ENCODE peak calls at places on chromosome 17, in five cellular contexts. C is tibial artery, U is GM12865, I is MM.1S, R is cardiac muscle cell. P is an unnamed sample.

GRCh38 chr17:75124041-75124818 is 7.3 kb downstream of the NT5C start:
- DNase-seq in I (no peak), U (no peak), C (peak), R (no peak), P (no peak)

GRCh38 chr17:15511142-15511541 is 43.7 kb upstream of the CDRT4 start:
- DNase-seq in R (no peak), C (no peak), U (no peak), I (no peak), P (no peak)

GRCh38 chr17:55294042-55294751 is 29.4 kb downstream of the HLF start:
- DNase-seq in R (no peak), I (no peak), C (no peak), U (no peak), P (no peak)

GRCh38 chr17:64614266-64615011 is 47.7 kb downstream of the SMURF2 start:
- DNase-seq in U (no peak), R (no peak), C (no peak), I (no peak), P (no peak)

GRCh38 chr17:56891751-56892150 is 22.1 kb downstream of the TRIM25 start:
- DNase-seq in U (no peak), R (no peak), I (no peak), C (no peak), P (no peak)

GRCh38 chr17:83203073-83203471 is 123.7 kb downstream of the METRNL start:
- DNase-seq in C (peak), U (no peak), R (no peak), I (no peak), P (no peak)

GRCh38 chr17:61455754-61456681 is 3.8 kb downstream of the TBX4 start:
- DNase-seq in I (no peak), U (no peak), R (no peak), C (no peak), P (peak)

GRCh38 chr17:45102856-45103255 is 29.5 kb downstream of the PLCD3 start:
- DNase-seq in R (no peak), I (no peak), U (no peak), C (no peak), P (no peak)

GRCh38 chr17:27353469-27354050 is 59.6 kb downstream of the WSB1 start:
- DNase-seq in U (peak), C (peak), I (peak), R (peak), P (peak)

GRCh38 chr17:48011405-48012150 is 26.0 kb downstream of the COPZ2 start:
- DNase-seq in I (peak), U (peak), R (peak), C (no peak), P (no peak)

GRCh38 chr17:66143657-66144282 is 48.2 kb downstream of the CEP112 start:
- DNase-seq in U (no peak), R (no peak), I (no peak), C (no peak), P (no peak)

GRCh38 chr17:37392024-37392590 is 14.5 kb downstream of the ACACA start:
- DNase-seq in C (no peak), U (peak), I (peak), R (peak), P (no peak)

GRCh38 chr17:83064732-83065659 is 14.4 kb upstream of the METRNL start:
- DNase-seq in R (no peak), C (peak), U (no peak), I (no peak), P (peak)

GRCh38 chr17:4026255-4026654 is 62.0 kb upstream of the ATP2A3 start:
- DNase-seq in C (no peak), U (no peak), I (no peak), R (no peak), P (no peak)

GRCh38 chr17:61904094-61904710 is 23.6 kb downstream of the INTS2 start:
- DNase-seq in I (peak), R (no peak), C (no peak), U (peak), P (no peak)

GRCh38 chr17:21005367-21005766 is 37.4 kb downstream of the USP22 start:
- DNase-seq in R (no peak), C (no peak), U (no peak), I (no peak), P (no peak)

GRCh38 chr17:4276514-4276913 is 12.7 kb upstream of the ANKFY1 start:
- DNase-seq in I (no peak), U (no peak), R (no peak), C (no peak), P (no peak)

GRCh38 chr17:9217151-9218067 is 196.1 kb downstream of the NTN1 start:
- DNase-seq in U (no peak), R (no peak), I (no peak), C (no peak), P (no peak)

GRCh38 chr17:52681486-52681885 is 523.0 kb upstream of the CA10 start:
- DNase-seq in I (no peak), U (no peak), R (no peak), C (no peak), P (no peak)

GRCh38 chr17:44219636-44220210 is at the start of gene UBTF:
- DNase-seq in C (peak), R (peak), U (peak), I (peak), P (no peak)

GRCh38 chr17:31371511-31372097 is 19.9 kb upstream of the RAB11FIP4 start:
- DNase-seq in R (no peak), I (peak), C (no peak), U (peak), P (no peak)

GRCh38 chr17:31373150-31374082 is 18.1 kb upstream of the RAB11FIP4 start:
- DNase-seq in R (no peak), U (peak), I (peak), C (no peak), P (no peak)

GRCh38 chr17:31378638-31379037 is 12.8 kb upstream of the RAB11FIP4 start:
- DNase-seq in R (no peak), U (no peak), I (no peak), C (no peak), P (no peak)

GRCh38 chr17:31374503-31374902 is 17.0 kb upstream of the RAB11FIP4 start:
- DNase-seq in R (no peak), C (no peak), U (peak), I (no peak), P (no peak)

DNA sequence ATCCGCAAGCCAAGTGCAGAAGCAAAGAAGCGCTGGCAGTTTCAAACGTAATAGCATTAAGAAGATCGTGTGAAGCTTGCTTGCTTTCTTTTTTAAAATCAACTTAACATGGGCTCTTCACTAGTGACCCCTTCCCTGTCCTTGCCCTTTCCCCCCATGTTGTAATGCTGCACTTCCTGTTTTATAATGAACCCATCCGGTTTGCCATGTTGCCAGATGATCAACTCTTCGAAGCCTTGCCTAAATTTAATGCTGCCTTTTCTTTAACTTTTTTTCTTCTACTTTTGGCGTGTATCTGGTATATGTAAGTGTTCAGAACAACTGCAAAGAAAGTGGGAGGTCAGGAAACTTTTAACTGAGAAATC is 17.4 kb upstream of the RAB11FIP4 start:
- DNase-seq in U (no peak), C (no peak), I (no peak), R (no peak), P (no peak)
- H3K4me3 ChIP-seq in U (no peak), C (no peak), I (no peak), R (no peak), P (no peak)

GRCh38 chr17:2487306-2487705 is 24.4 kb downstream of the METTL16 start:
- DNase-seq in R (no peak), I (no peak), U (no peak), C (no peak), P (no peak)

GRCh38 chr17:2485970-2486369 is 25.7 kb downstream of the METTL16 start:
- DNase-seq in R (no peak), U (no peak), I (no peak), C (no peak), P (no peak)

GRCh38 chr17:2483084-2483483 is 28.6 kb downstream of the METTL16 start:
- DNase-seq in I (no peak), U (no peak), C (no peak), R (no peak), P (no peak)

GRCh38 chr17:2484876-2485275 is 26.8 kb downstream of the METTL16 start:
- DNase-seq in U (no peak), R (peak), I (no peak), C (no peak), P (no peak)

DNA sequence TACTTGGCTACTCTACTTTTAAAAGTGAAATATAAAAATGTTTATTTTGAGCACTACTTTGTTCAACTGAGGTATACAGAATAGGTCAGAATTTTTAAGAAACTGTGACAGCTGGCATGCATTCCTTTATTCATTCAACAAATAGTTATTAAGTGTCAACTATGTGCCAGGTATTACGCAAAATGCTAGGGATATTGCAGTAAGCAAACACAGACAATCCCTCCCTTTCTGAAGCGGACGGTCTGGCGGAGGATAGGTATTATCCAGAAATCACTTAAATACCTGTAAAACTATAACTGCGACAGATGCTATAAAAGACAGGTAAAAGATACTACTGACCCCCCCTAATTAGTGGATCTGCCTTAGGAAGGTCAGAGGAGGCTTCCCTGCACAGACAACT is 26.1 kb downstream of the METTL16 start:
- DNase-seq in I (no peak), C (no peak), R (no peak), U (no peak), P (no peak)
- H3K4me3 ChIP-seq in I (no peak), C (no peak), R (no peak), U (no peak), P (no peak)

GRCh38 chr17:1029912-1030656 is 33.2 kb downstream of the TIMM22 start:
- DNase-seq in R (no peak), C (peak), I (no peak), U (no peak), P (no peak)
- H3K4me3 ChIP-seq in R (no peak), C (peak), I (no peak), U (no peak), P (peak)

GRCh38 chr17:67995568-67996191 is 589 bp downstream of the C17orf58 start:
- DNase-seq in R (peak), I (peak), U (no peak), C (no peak), P (no peak)
- H3K4me3 ChIP-seq in R (peak), I (peak), U (peak), C (peak), P (peak)

DNA sequence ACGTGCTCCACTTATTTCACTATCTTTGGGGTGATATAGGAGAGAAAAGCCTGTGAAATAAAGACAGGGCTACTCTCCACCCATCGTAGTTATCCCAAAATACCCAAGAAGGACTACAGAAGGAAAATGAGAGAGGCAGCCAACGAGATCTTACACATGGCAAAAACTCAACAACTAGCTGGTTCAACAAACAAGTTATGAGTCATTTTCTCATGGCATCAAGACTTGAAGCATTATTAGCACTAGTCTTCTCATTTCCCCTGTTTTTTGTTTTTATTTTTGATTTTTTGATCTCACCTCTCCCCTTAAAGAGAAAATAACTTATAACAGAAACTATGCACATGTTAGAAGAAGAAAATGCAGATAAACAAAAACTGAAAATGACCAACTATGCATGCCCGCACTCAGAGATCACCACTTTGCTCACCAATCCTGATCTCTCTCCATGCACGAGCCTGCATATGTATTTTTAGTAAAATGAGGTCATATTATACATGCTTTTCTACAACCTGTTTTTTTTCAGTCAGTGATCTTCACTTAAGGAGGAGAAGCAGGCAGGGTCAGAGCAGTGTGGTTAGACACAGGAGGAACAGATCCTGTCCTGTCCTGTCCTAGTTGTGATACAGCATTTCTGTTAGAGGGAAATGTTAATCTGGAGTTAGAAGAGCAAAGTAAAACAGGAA is 22.8 kb downstream of the FAM117A start:
- DNase-seq in U (peak), R (no peak), I (peak), C (no peak), P (no peak)
- H3K4me3 ChIP-seq in U (peak), R (no peak), I (peak), C (no peak), P (peak)

GRCh38 chr17:28748852-28749515 is 5.2 kb downstream of the TRAF4 start:
- DNase-seq in C (no peak), R (no peak), U (no peak), I (no peak), P (no peak)
- H3K4me3 ChIP-seq in C (no peak), R (no peak), U (no peak), I (no peak), P (no peak)

DNA sequence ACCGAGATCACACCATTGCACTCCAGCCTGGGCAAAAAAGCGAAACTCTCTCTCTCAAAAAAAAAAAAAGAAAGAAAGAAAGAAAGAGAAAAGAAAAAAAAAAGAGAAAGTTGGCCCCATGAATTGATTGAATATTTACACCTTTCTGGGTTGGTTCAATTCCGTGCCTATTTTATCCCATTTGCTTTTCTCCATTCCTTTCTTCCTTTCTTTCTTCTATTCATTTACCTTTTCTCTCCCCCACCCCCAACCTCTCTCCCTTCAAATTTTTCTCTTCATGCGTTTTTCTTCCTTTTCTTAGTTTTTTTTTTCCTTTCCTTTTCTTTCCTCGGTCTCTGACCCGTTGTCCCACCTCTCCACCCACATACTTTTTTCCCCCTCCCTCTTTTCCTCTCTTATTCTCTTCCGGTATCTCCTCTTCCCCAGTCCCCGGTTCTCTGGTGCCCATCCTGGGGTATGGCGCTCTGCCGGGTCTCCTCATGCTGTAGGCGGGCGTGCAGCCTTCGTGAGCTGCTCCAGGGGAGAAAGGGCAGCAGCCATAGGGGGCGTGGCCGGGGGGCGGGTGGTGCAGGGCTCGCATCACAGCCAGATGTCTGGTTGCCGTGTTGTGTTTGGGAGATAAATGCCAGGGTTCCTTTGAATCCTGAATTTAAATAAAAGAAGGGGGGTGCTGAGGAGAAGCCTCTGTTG is 5.3 kb upstream of the COL1A1 start:
- DNase-seq in I (no peak), R (peak), C (peak), U (no peak), P (peak)
- H3K4me3 ChIP-seq in I (no peak), R (no peak), C (no peak), U (no peak), P (peak)

GRCh38 chr17:31548709-31549108 is 157.2 kb downstream of the RAB11FIP4 start:
- DNase-seq in C (no peak), U (no peak), R (no peak), I (peak), P (no peak)
- H3K4me3 ChIP-seq in C (peak), U (peak), R (peak), I (peak), P (peak)